ENCODE peak calls at places on chromosomes 11 and 22, in ten cellular contexts. C is mesenchymal stem cell; K is anterior cingulate cortex; N is NCI-H1694 treated with DMSO at 0.1 percent for 48 hours; J is stimulated activated naive CD8-positive, alpha-beta T cell treated with anti-CD3 and anti-CD28 coated beads, Interleukin-15, Interleukin-2, amounts not matched to agents 100 U/mL and 50 U/mL, for 24 hours; S is T-helper 1 cell; E is astrocyte of the spinal cord; X is activated naive CD8-positive, alpha-beta T cell treated with anti-CD3 and anti-CD28 coated beads, Interleukin-2, amount 50 U/mL, for 16 hours; M is SW 1271; A is Ammon's horn. T is an unnamed sample.

GRCh38 chr11:33616552-33616951 is 84.1 kb downstream of the C11orf91 start:
- DNase-seq in A (no peak), M (no peak), E (peak), C (no peak), S (no peak), N (no peak), J (no peak), X (no peak), K (no peak), T (no peak)

GRCh38 chr11:3095712-3096361 is 38.6 kb upstream of the CARS1 start:
- DNase-seq in M (peak), X (no peak), N (no peak), C (peak), S (no peak), K (no peak), A (no peak), E (peak), J (no peak), T (no peak)

GRCh38 chr11:128807909-128808308 is 59.2 kb downstream of the KCNJ1 start:
- DNase-seq in C (no peak), A (no peak), K (no peak), E (no peak), J (no peak), X (no peak), S (no peak), N (no peak), M (no peak), T (no peak)

GRCh38 chr11:108498046-108498815 is at the start of gene POGLUT3:
- DNase-seq in A (peak), S (peak), K (peak), M (peak), C (peak), N (no peak), X (no peak), J (peak), E (peak), T (peak)

GRCh38 chr22:30609260-30610185 is 2.5 kb downstream of the TCN2 start:
- DNase-seq in C (peak), K (no peak), E (peak), X (no peak), S (no peak), A (peak), M (no peak), N (no peak), J (peak), T (no peak)

GRCh38 chr22:27094633-27095308 is 437.4 kb downstream of the MIAT start:
- DNase-seq in C (no peak), A (no peak), X (no peak), J (no peak), K (no peak), E (peak), N (no peak), S (no peak), M (no peak), T (no peak)

GRCh38 chr22:35686298-35686697 is 31.4 kb upstream of the APOL5 start:
- DNase-seq in E (no peak), A (no peak), K (no peak), J (no peak), N (no peak), C (no peak), S (no peak), X (no peak), M (no peak), T (no peak)

GRCh38 chr22:31230155-31230870 is 18.2 kb downstream of the LIMK2 start:
- DNase-seq in X (no peak), J (no peak), M (no peak), S (no peak), C (peak), A (peak), E (peak), K (no peak), N (no peak), T (no peak)

GRCh38 chr22:37021710-37022482 is 2.4 kb downstream of the MPST start:
- DNase-seq in M (no peak), N (no peak), X (no peak), K (no peak), C (peak), S (peak), E (peak), J (peak), A (peak), T (peak)

T was measured in activated effector memory CD4-positive, alpha-beta T cell treated with Interleukin-2 at 50 U/mL for 16 hours.